ENCODE peak calls at places on chromosome 7, in four cellular contexts. A is HL-60, J is GM12878, O is K562. F is an unnamed sample.

GRCh38 chr7:75732764-75733630 is 5.7 kb downstream of the HIP1 start:
- DNase-seq in A (no peak), J (no peak), O (peak), F (no peak)

GRCh38 chr7:93365341-93365740 is 133.2 kb downstream of the VPS50 start:
- DNase-seq in A (no peak), J (no peak), O (no peak), F (no peak)

GRCh38 chr7:76300210-76300731 is 2.2 kb upstream of the HSPB1 start:
- DNase-seq in A (no peak), J (no peak), O (no peak), F (no peak)

GRCh38 chr7:157278791-157279678 is 57.8 kb upstream of the DNAJB6 start:
- DNase-seq in A (no peak), J (no peak), O (no peak), F (no peak)

GRCh38 chr7:27158436-27159277 is 2.2 kb upstream of the HOXA7 start:
- DNase-seq in A (no peak), J (no peak), O (no peak), F (no peak)

GRCh38 chr7:146076344-146076743 is 40.3 kb upstream of the CNTNAP2 start:
- DNase-seq in A (no peak), J (no peak), O (no peak), F (no peak)

GRCh38 chr7:8827329-8827728 is 393.9 kb downstream of the NXPH1 start:
- DNase-seq in A (no peak), J (no peak), O (peak), F (no peak)

GRCh38 chr7:66189695-66190503 is 15.2 kb upstream of the TPST1 start:
- DNase-seq in A (no peak), J (no peak), O (no peak), F (no peak)

GRCh38 chr7:156612930-156613329 is 27.6 kb upstream of the RNF32 start:
- DNase-seq in A (peak), J (peak), O (no peak), F (no peak)

GRCh38 chr7:53315986-53316385 is 280.6 kb downstream of the POM121L12 start:
- DNase-seq in A (no peak), J (no peak), O (no peak), F (no peak)

GRCh38 chr7:43643842-43644241 is 60.9 kb downstream of the STK17A start:
- DNase-seq in A (no peak), J (no peak), O (no peak), F (no peak)

GRCh38 chr7:121739465-121739864 is 133.5 kb upstream of the PTPRZ1 start:
- DNase-seq in A (no peak), J (no peak), O (no peak), F (no peak)

GRCh38 chr7:101166909-101167644 is 1.7 kb upstream of the VGF start:
- DNase-seq in A (no peak), J (no peak), O (peak), F (no peak)

GRCh38 chr7:137670521-137671064 is 176.2 kb downstream of the DGKI start:
- DNase-seq in A (no peak), J (peak), O (no peak), F (no peak)

GRCh38 chr7:36272567-36273269 is 116.9 kb upstream of the ANLN start:
- DNase-seq in A (no peak), J (no peak), O (no peak), F (no peak)

GRCh38 chr7:113085781-113086390 is 741 bp downstream of the GPR85 start:
- DNase-seq in A (peak), J (no peak), O (peak), F (no peak)

GRCh38 chr7:155593455-155594162 is 47.2 kb upstream of the CNPY1 start:
- DNase-seq in A (peak), J (no peak), O (no peak), F (no peak)

GRCh38 chr7:129560831-129561230 is 50.7 kb upstream of the NRF1 start:
- DNase-seq in A (no peak), J (no peak), O (no peak), F (no peak)

GRCh38 chr7:146131701-146132100 is 15.1 kb downstream of the CNTNAP2 start:
- DNase-seq in A (no peak), J (no peak), O (no peak), F (no peak)

GRCh38 chr7:1531263-1531978 is 919 bp downstream of the MAFK start:
- DNase-seq in A (peak), J (no peak), O (no peak), F (no peak)

GRCh38 chr7:70579397-70580097 is 552.4 kb upstream of the GALNT17 start:
- DNase-seq in A (no peak), J (no peak), O (no peak), F (no peak)

GRCh38 chr7:30116771-30117170 is 18.0 kb upstream of the MTURN start:
- DNase-seq in A (no peak), J (no peak), O (no peak), F (no peak)

GRCh38 chr7:138239244-138239643 is 163.0 kb downstream of the AKR1D1 start:
- DNase-seq in A (no peak), J (no peak), O (peak), F (no peak)

GRCh38 chr7:24731313-24731712 is 26.0 kb downstream of the GSDME start:
- DNase-seq in A (no peak), J (no peak), O (no peak), F (no peak)

GRCh38 chr7:4040031-4040928 is 641.8 kb upstream of the FOXK1 start:
- DNase-seq in A (no peak), J (no peak), O (no peak), F (no peak)

GRCh38 chr7:100682228-100682741 is 8.7 kb downstream of the GNB2 start:
- DNase-seq in A (no peak), J (no peak), O (peak), F (peak)

GRCh38 chr7:75573477-75574019 is 81.4 kb downstream of the SPDYE5 start:
- DNase-seq in A (no peak), J (no peak), O (no peak), F (no peak)

GRCh38 chr7:85829817-85830432 is 643.1 kb upstream of the SEMA3D start:
- DNase-seq in A (no peak), J (no peak), O (no peak), F (no peak)

GRCh38 chr7:53642361-53642760 is 606.9 kb downstream of the POM121L12 start:
- DNase-seq in A (no peak), J (no peak), O (no peak), F (no peak)

GRCh38 chr7:123846217-123846891 is 1.4 kb downstream of the HYAL4 start:
- DNase-seq in A (no peak), J (peak), O (no peak), F (no peak)

GRCh38 chr7:55953707-55954475 is 2.2 kb downstream of the MRPS17 start:
- DNase-seq in A (no peak), J (no peak), O (no peak), F (no peak)

GRCh38 chr7:55957190-55957589 is 5.5 kb downstream of the MRPS17 start:
- DNase-seq in A (no peak), J (no peak), O (no peak), F (no peak)

DNA sequence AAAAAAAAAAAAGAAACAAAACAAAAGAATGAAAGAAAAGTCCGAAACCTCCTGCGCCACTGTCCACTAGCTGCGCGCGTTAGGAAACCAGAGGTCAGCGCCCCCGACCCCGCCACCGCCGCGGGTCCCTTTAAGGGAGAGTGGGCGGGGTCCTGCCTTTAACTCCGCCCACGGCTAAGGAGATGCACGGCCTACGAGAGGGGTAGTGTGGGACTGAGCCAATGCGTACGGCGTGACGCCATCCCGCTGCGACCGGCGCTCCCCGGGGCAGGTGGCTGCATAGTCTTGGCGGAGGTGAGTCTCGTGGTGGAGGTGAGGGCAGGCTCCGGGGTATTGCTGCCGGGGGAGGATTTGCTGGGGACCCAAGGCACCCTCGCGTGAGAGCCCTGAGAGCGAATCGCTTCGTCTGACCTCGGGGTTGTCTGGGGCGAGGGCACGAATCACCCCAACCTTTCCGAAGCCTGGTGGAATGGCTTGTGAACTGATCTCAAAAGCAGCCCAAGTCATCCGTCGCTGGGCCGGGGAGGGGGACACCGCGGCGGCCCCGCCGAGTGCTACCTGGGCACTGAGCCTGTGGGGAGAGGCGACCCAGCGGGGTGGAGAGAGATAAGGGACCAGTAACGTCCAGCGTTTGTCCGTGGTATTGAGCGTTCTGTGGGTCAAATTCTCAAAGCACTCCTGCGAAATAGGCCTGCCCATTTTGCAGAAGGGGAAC is at the start of gene MRPS17:
- DNase-seq in A (peak), J (peak), O (peak), F (peak)
- TF ChIP-seq SPI1 in A (no peak), J (no peak), O (no peak), F (no peak)

DNA sequence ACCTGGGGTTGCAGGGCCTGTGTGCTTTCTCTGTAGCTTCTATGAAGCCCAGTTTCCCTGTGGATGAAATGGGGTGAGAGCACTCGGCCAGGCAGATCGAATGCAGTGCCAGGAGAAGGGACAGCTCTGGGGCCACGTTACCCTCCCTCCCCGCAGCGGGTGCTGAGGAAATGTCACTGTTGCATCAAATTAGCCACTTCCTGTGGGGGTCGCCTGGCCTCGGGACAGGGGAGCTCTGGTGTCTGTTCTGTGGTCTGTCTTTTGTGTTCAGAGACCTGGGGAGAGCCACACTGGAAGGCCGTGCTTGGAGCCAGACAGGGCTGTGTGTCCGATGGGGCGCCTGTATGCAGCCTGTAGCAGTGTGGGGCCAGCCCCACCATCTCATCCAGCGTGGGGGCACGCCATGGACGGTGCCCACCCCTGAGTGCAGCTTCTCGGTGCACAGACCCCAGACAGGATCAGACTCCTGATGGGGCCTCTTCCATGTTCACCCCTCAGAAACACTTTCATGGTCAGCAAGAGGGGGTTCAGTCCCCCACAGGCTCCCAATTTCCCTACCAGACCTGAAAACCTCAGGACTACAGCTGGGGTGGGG is 13.6 kb downstream of the TTYH3 start:
- DNase-seq in A (peak), J (no peak), O (no peak), F (peak)
- TF ChIP-seq SPI1 in A (no peak), J (no peak), O (no peak), F (no peak)

GRCh38 chr7:7569113-7569527 is 2.4 kb downstream of the MIOS start:
- DNase-seq in A (peak), J (peak), O (no peak), F (no peak)
- TF ChIP-seq SPI1 in A (peak), J (peak), O (no peak), F (peak)

GRCh38 chr7:19754521-19755116 is 18.8 kb downstream of the TMEM196 start:
- DNase-seq in A (no peak), J (peak), O (peak), F (no peak)
- TF ChIP-seq SPI1 in A (no peak), J (no peak), O (no peak), F (no peak)

DNA sequence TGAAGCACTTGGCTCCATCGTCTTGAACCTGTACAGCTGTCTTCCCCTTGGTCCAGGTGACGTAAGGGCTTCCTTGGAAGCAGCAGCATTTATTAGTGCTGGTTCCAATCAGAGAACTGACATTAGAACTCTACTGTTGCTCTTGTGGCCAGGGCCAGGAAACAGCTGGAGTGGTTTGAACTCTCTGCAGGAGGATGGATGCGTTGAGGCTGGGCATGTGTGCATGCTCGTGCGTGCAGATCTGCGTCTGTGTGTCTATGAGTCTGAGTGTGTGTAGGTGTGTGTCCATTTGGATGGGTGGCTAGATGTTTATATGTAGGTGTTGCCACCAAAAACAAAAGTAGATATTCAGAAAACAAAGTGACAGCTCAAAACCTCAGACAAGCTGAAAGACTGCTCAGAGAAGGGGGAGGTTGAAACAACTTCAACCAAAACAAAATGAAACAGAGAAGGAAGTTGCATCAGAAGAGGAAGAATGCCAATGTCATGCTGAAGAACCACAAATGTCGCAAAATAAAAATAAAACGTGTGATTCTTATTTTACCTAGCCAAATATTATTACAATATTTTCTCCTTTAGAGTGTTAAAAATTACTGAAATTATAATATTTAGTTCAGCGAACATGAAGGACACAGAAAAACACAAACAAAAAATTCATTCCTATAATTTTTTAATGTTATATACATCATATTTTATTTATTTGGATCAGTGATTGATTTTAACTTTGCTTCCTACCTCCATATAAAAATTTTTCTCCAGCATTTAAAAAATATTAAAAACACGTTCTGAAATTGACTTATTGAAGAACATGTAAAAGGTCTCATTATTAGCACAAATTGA is 96.1 kb upstream of the MKLN1 start:
- DNase-seq in A (peak), J (peak), O (no peak), F (peak)
- TF ChIP-seq SPI1 in A (no peak), J (no peak), O (no peak), F (no peak)

DNA sequence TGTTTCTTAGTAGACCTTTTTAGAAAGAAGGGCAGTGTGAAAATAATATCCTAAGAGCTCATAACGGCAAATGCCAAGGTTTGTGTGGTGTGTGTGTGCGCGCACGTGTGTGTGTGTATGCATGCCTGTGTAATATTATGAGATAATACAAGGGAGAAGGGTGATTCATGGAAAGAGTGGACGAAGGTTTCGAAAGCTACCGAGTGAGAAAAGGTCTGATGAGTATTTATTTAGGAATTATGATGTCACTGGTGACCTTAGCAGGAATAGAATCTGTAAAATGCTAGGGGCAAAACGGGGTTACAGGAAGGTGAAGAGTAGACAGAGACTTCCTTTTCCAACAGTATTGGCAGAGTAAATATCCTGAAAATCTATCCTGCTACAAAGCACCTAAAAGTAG is 107.3 kb downstream of the AHR start:
- DNase-seq in A (no peak), J (no peak), O (no peak), F (no peak)
- TF ChIP-seq SPI1 in A (no peak), J (no peak), O (no peak), F (no peak)

GRCh38 chr7:19900118-19900517 is 126.7 kb upstream of the TMEM196 start:
- DNase-seq in A (no peak), J (no peak), O (no peak), F (no peak)
- TF ChIP-seq SPI1 in A (no peak), J (no peak), O (no peak), F (no peak)

F was measured in GM12891.